ENCODE peak calls at places on chromosomes 2 and 18, in four cellular contexts. R is K562, C is WTC11, D is H1. F is an unnamed sample.

GRCh38 chr2:178426388-178426787 is 24.6 kb downstream of the PRKRA start:
- DNase-seq in R (no peak), C (no peak), D (no peak), F (no peak)

GRCh38 chr2:219168932-219169331 is 897 bp downstream of the SLC23A3 start:
- DNase-seq in R (no peak), C (no peak), D (no peak), F (no peak)

GRCh38 chr2:8590940-8591339 is 90.9 kb upstream of the ID2 start:
- DNase-seq in R (no peak), C (no peak), D (no peak), F (no peak)

GRCh38 chr18:9296233-9297006 is 38.2 kb upstream of the TWSG1 start:
- DNase-seq in R (no peak), C (no peak), D (no peak), F (no peak)

GRCh38 chr2:64035067-64035942 is 16.1 kb upstream of the VPS54 start:
- DNase-seq in R (no peak), C (no peak), D (no peak), F (no peak)

GRCh38 chr18:26549486-26550435 is 1.4 kb upstream of the KCTD1 start:
- DNase-seq in R (no peak), C (peak), D (no peak), F (peak)

GRCh38 chr2:44389895-44390294 is 28.1 kb downstream of the CAMKMT start:
- DNase-seq in R (no peak), C (no peak), D (no peak), F (no peak)

GRCh38 chr2:37916512-37917082 is 8.5 kb upstream of the RMDN2 start:
- DNase-seq in R (no peak), C (no peak), D (no peak), F (no peak)

GRCh38 chr2:127154985-127155650 is 48.2 kb upstream of the BIN1 start:
- DNase-seq in R (no peak), C (no peak), D (no peak), F (no peak)

GRCh38 chr18:8121942-8122480 is 487.2 kb upstream of the RAB12 start:
- DNase-seq in R (no peak), C (no peak), D (peak), F (no peak)

GRCh38 chr18:76252880-76253279 is 242.2 kb downstream of the ZNF516 start:
- DNase-seq in R (no peak), C (peak), D (no peak), F (no peak)

GRCh38 chr18:22168360-22168921 is 948 bp upstream of the GATA6 start:
- DNase-seq in R (peak), C (peak), D (no peak), F (peak)

GRCh38 chr18:35497006-35497333 is 790 bp downstream of the INO80C start:
- DNase-seq in R (no peak), C (no peak), D (no peak), F (no peak)

GRCh38 chr2:202774104-202774503 is 97.5 kb downstream of the ICA1L start:
- DNase-seq in R (no peak), C (no peak), D (no peak), F (no peak)

GRCh38 chr18:48059363-48060109 is 129.1 kb upstream of the SMAD2 start:
- DNase-seq in R (no peak), C (peak), D (no peak), F (peak)

GRCh38 chr2:12738112-12738485 is 21.4 kb downstream of the TRIB2 start:
- DNase-seq in R (no peak), C (no peak), D (no peak), F (no peak)

GRCh38 chr2:42725657-42726056 is 38.3 kb downstream of the OXER1 start:
- DNase-seq in R (no peak), C (no peak), D (no peak), F (no peak)

GRCh38 chr2:67255933-67256615 is 141.1 kb upstream of the ETAA1 start:
- DNase-seq in R (no peak), C (no peak), D (no peak), F (no peak)

GRCh38 chr18:71443726-71444480 is 1100.2 kb downstream of the CBLN2 start:
- DNase-seq in R (no peak), C (no peak), D (no peak), F (no peak)

GRCh38 chr2:61853086-61853847 is 593 bp downstream of the FAM161A start:
- DNase-seq in R (peak), C (no peak), D (peak), F (peak)

GRCh38 chr18:62409821-62410220 is 84.7 kb downstream of the TNFRSF11A start:
- DNase-seq in R (no peak), C (no peak), D (no peak), F (no peak)

DNA sequence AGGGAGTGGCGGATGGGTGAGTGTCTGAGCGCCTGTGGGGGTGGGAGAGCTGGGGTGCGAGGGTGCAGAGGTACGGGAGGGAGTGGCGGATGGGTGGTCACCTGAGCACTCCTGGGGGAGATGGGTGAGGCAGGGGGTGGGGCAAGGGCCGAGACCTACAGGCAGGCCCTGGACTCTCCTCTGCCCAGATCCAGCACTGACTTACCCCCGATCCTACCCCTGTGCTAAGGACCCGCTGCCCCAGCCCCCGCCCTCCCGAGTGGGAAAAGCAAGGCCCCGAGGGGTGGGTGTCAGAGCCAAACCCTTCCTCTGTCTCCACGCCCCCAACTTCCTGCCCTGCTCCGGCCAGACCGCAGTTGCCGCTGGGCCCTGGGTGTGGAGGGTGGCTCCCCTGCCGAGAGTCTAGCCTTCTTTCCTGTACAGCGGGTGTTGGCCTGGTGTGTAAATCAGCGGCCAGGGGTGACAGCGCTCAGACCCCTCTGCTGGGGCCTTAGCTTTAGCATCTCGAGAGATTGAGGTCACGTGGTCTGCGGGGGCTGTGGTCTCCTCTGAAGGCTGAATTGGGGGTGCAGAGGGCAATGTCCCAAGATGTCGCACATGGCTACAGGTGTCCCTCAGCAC is 12.5 kb downstream of the BOK start:
- DNase-seq in R (no peak), C (no peak), D (no peak), F (peak)
- TF ChIP-seq TEAD4 in R (no peak), C (no peak), D (no peak), F (no peak)

GRCh38 chr2:58137856-58138255 is 91.2 kb downstream of the VRK2 start:
- DNase-seq in R (no peak), C (no peak), D (no peak), F (peak)

GRCh38 chr2:58135861-58136260 is 89.3 kb downstream of the VRK2 start:
- DNase-seq in R (no peak), C (no peak), D (no peak), F (no peak)

GRCh38 chr2:58140508-58141072 is 94.0 kb downstream of the VRK2 start:
- DNase-seq in R (no peak), C (no peak), D (no peak), F (no peak)

GRCh38 chr2:58138631-58139030 is 92.0 kb downstream of the VRK2 start:
- DNase-seq in R (no peak), C (no peak), D (no peak), F (no peak)

GRCh38 chr2:58137221-58137620 is 90.6 kb downstream of the VRK2 start:
- DNase-seq in R (no peak), C (no peak), D (no peak), F (no peak)
- TF ChIP-seq TEAD4 in R (no peak), C (no peak), D (no peak), F (peak)

GRCh38 chr2:110874565-110875383 is 142.4 kb downstream of the ACOXL start:
- DNase-seq in R (no peak), C (no peak), D (no peak), F (no peak)
- TF ChIP-seq TEAD4 in R (no peak), C (no peak), D (no peak), F (no peak)

DNA sequence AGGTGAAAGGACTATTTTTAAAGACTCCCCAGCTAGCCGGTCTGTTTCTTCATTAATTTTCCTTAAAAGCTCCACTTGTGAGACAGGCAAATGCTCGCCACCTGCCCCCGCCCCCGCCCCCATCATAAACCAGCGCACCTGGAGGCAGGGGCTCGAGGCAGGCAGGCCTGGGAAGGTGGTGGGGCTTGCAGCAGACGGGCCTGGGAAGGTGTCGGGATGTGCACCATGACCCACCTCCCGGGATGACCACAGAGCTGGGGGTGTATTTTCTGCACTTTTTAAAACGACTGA is 80.8 kb upstream of the CTDP1 start:
- DNase-seq in R (no peak), C (no peak), D (no peak), F (no peak)
- TF ChIP-seq TEAD4 in R (no peak), C (no peak), D (no peak), F (no peak)

DNA sequence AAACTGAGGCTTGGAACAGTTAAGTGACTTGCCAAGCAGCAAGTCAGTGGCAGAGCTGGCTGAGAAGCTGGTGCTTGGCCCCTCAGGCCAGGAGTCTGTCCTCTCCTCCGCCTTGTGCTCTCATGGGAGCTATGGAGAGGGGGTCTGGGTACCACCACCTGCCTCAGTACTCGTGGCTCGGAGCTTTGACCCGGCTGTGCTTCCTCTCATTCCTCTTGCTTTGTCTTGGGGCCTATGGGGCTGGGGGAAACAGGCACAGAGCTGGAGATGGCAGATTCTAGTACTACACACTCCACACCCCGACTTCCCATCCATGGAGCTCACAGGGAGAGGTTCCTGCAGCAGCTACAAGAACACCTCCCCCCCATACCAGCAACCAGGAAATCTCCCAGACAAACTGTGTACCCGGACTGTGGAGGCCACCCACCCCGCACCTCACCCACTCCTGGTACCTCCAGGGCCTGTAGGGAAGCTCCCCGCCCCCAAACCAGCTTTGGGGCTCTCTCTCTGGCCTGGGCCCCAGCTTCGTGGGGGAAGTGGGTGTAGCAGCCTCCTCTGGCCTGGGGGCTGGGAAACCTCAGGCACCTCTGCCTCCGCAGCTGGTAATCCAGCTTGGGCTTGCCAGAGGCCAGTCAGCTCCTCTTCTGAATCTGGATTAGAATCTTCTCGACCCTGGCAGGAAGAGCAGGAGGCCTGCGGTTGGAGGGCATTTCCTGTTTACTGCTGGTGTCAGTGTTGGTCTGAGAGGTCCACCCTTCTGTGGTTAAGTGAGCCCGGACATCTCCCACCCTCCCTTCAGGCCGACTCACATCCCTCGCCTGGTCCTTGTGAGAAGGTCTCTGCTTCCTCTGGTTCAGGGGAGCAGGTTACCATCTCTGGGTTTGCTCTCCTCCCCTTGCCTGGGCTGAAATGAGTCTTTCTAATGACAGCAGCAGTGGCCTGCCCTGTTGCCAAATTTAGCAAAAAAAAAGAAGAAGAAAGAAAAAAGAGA is 22.3 kb upstream of the RHOB start:
- DNase-seq in R (no peak), C (no peak), D (no peak), F (peak)
- TF ChIP-seq TEAD4 in R (peak), C (no peak), D (no peak), F (peak)

GRCh38 chr2:182378759-182379158 is 48.1 kb downstream of the PDE1A start:
- DNase-seq in R (no peak), C (no peak), D (no peak), F (no peak)

GRCh38 chr2:182384860-182385259 is 42.0 kb downstream of the PDE1A start:
- DNase-seq in R (no peak), C (no peak), D (no peak), F (no peak)

GRCh38 chr2:182377467-182377866 is 49.4 kb downstream of the PDE1A start:
- DNase-seq in R (no peak), C (no peak), D (no peak), F (no peak)

GRCh38 chr2:182379235-182379634 is 47.6 kb downstream of the PDE1A start:
- DNase-seq in R (no peak), C (no peak), D (no peak), F (peak)

GRCh38 chr2:182381225-182381624 is 45.6 kb downstream of the PDE1A start:
- DNase-seq in R (no peak), C (no peak), D (no peak), F (no peak)
- TF ChIP-seq TEAD4 in R (no peak), C (no peak), D (no peak), F (no peak)

GRCh38 chr2:236161531-236161930 is 6.7 kb downstream of the GBX2 start:
- DNase-seq in R (no peak), C (no peak), D (no peak), F (no peak)
- TF ChIP-seq TEAD4 in R (no peak), C (no peak), D (no peak), F (no peak)

GRCh38 chr2:196499686-196500085 is 139.8 kb upstream of the CCDC150 start:
- DNase-seq in R (no peak), C (no peak), D (no peak), F (no peak)

GRCh38 chr2:196503398-196503797 is 136.1 kb upstream of the CCDC150 start:
- DNase-seq in R (no peak), C (no peak), D (no peak), F (no peak)

GRCh38 chr2:196502413-196502812 is 137.1 kb upstream of the CCDC150 start:
- DNase-seq in R (no peak), C (no peak), D (no peak), F (no peak)

GRCh38 chr2:196500686-196501431 is 138.7 kb upstream of the CCDC150 start:
- DNase-seq in R (no peak), C (no peak), D (no peak), F (no peak)

DNA sequence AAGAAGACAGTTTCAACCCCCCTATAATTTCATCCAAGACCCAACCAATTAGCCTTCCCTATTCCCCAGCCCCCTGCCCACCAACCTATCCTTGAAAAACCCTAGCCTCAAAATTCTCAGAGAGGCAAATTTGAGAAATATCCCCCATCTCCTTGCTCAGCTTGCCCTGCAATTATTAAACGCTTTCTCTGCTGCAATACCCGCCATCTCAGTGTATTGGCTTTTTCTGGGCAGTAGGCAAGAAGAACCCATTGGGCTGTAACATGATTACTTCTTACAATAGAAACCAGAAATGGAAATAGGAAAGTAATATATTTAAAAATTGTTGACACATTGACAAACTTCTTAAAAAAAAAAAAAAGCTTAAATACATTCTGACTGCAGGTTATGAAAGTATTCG is 140.6 kb upstream of the CCDC150 start:
- DNase-seq in R (no peak), C (no peak), D (no peak), F (no peak)
- TF ChIP-seq TEAD4 in R (no peak), C (no peak), D (no peak), F (no peak)

GRCh38 chr2:99710720-99711612 is 221.1 kb upstream of the REV1 start:
- DNase-seq in R (no peak), C (no peak), D (no peak), F (no peak)
- TF ChIP-seq TEAD4 in R (no peak), C (no peak), D (no peak), F (no peak)

F was measured in SK-N-SH.